ENCODE peak calls at places on chromosome 5, in five cellular contexts. M is cardiac fibroblast; G is T-cell; H is astrocyte of the spinal cord; K is activated effector memory CD4-positive, alpha-beta T cell treated with anti-CD3 and anti-CD28 coated beads, Interleukin-2, amount 50 U/mL, for 16 hours. E is an unnamed sample.

GRCh38 chr5:138241688-138242547 is 28.8 kb upstream of the CDC23 start:
- DNase-seq in G (no peak), M (peak; percentile 25), H (no peak), K (peak; percentile 63), E (no peak)

GRCh38 chr5:125408582-125409069 is 662.2 kb upstream of the ZNF608 start:
- DNase-seq in M (peak; percentile 69), H (peak; percentile 91), G (no peak), K (no peak), E (no peak)

GRCh38 chr5:35438288-35438687 is 179.4 kb upstream of the SPEF2 start:
- DNase-seq in M (no peak), G (no peak), K (no peak), H (peak; percentile 3), E (no peak)

GRCh38 chr5:73564644-73565165 is 734 bp downstream of the ANKRA2 start:
- DNase-seq in K (no peak), M (peak; percentile 13), G (peak; percentile 17), H (peak; percentile 9), E (no peak)

GRCh38 chr5:84550222-84550621 is 165.5 kb upstream of the EDIL3 start:
- DNase-seq in G (no peak), K (no peak), M (no peak), H (no peak), E (no peak)

GRCh38 chr5:159316519-159317383 is 13.5 kb downstream of the IL12B start:
- DNase-seq in G (no peak), M (peak; percentile 79), K (peak; percentile 78), H (peak; percentile 64), E (no peak)

GRCh38 chr5:77663081-77663863 is 24.8 kb upstream of the OTP start:
- DNase-seq in H (no peak), K (no peak), G (no peak), M (no peak), E (no peak)

GRCh38 chr5:51201708-51202107 is 181.5 kb upstream of the ISL1 start:
- DNase-seq in G (no peak), H (no peak), K (no peak), M (no peak), E (no peak)

GRCh38 chr5:57724836-57725235 is 242.2 kb upstream of the ACTBL2 start:
- DNase-seq in H (no peak), M (no peak), K (no peak), G (no peak), E (no peak)

GRCh38 chr5:43065384-43066230 is 25.5 kb upstream of the ANXA2R start:
- DNase-seq in M (peak; percentile 83), G (peak; percentile 42), H (peak; percentile 69), K (peak; percentile 86), E (no peak)

GRCh38 chr5:139482050-139482889 is at the start of gene STING1:
- DNase-seq in K (peak; percentile 84), H (peak; percentile 96), M (peak; percentile 99), G (peak; percentile 59), E (no peak)

GRCh38 chr5:652773-653350 is 40.3 kb downstream of the TPPP start:
- DNase-seq in G (no peak), K (no peak), H (no peak), M (no peak), E (no peak)

GRCh38 chr5:174097486-174098185 is 52.1 kb downstream of the NSG2 start:
- DNase-seq in G (no peak), K (no peak), M (no peak), H (no peak), E (no peak)

GRCh38 chr5:140565024-140565779 is 574 bp downstream of the SLC35A4 start:
- DNase-seq in K (no peak), G (no peak), M (no peak), H (no peak), E (no peak)

GRCh38 chr5:178215263-178216002 is 11.1 kb downstream of the HNRNPAB start:
- DNase-seq in M (no peak), H (no peak), G (no peak), K (no peak), E (no peak)

GRCh38 chr5:1658665-1659064 is 134.9 kb upstream of the LPCAT1 start:
- DNase-seq in H (no peak), M (no peak), K (peak; percentile 36), G (no peak), E (peak; percentile 30)

GRCh38 chr5:89556215-89557009 is 673.4 kb upstream of the MEF2C start:
- DNase-seq in H (peak; percentile 87), G (no peak), K (no peak), M (peak; percentile 34), E (no peak)

GRCh38 chr5:56088967-56089829 is 94.4 kb upstream of the IL6ST start:
- DNase-seq in H (peak; percentile 74), M (peak; percentile 71), K (no peak), G (no peak), E (no peak)

GRCh38 chr5:176780951-176781350 is 29.4 kb upstream of the UNC5A start:
- DNase-seq in G (no peak), H (no peak), K (peak; percentile 47), M (peak; percentile 8), E (peak; percentile 67)

GRCh38 chr5:159178978-159179377 is 30.4 kb downstream of the RNF145 start:
- DNase-seq in M (peak; percentile 98), G (no peak), K (peak; percentile 70), H (peak; percentile 99), E (no peak)

GRCh38 chr5:57653636-57654290 is 171.2 kb upstream of the ACTBL2 start:
- DNase-seq in M (no peak), G (no peak), K (no peak), H (no peak), E (no peak)

GRCh38 chr5:52356311-52356918 is 431.3 kb upstream of the ITGA1 start:
- DNase-seq in G (no peak), M (peak; percentile 2), H (peak; percentile 2), K (no peak), E (no peak)

GRCh38 chr5:84218546-84218945 is 166.1 kb downstream of the EDIL3 start:
- DNase-seq in H (no peak), K (no peak), M (no peak), G (no peak), E (no peak)

GRCh38 chr5:126544087-126544740 is 50.8 kb downstream of the ALDH7A1 start:
- DNase-seq in H (no peak), G (peak; percentile 4), K (peak; percentile 67), M (peak; percentile 57), E (no peak)

GRCh38 chr5:139410886-139411835 is 7.3 kb upstream of the SPATA24 start:
- DNase-seq in K (peak; percentile 31), H (no peak), G (no peak), M (no peak), E (no peak)

GRCh38 chr5:181133610-181134231 is 2.8 kb upstream of the OR2V1 start:
- DNase-seq in K (no peak), M (peak; percentile 62), G (no peak), H (peak; percentile 31), E (peak; percentile 87)

GRCh38 chr5:95891499-95891898 is 69.0 kb upstream of the GLRX start:
- DNase-seq in K (no peak), G (no peak), M (no peak), H (no peak), E (no peak)

GRCh38 chr5:146947181-146947941 is 68.8 kb upstream of the PPP2R2B start:
- DNase-seq in M (peak; percentile 4), G (no peak), K (no peak), H (no peak), E (no peak)

GRCh38 chr5:8720476-8720875 is 825.4 kb downstream of the SEMA5A start:
- DNase-seq in G (no peak), K (no peak), H (peak; percentile 26), M (peak; percentile 33), E (no peak)

GRCh38 chr5:108623826-108624225 is 123.9 kb upstream of the FER start:
- DNase-seq in M (no peak), H (no peak), G (no peak), K (no peak), E (no peak)

GRCh38 chr5:157361865-157362465 is 96.0 kb downstream of the CYFIP2 start:
- DNase-seq in M (peak; percentile 71), G (no peak), K (no peak), H (peak; percentile 47), E (no peak)

E was measured in mesenteric fat pad.